ENCODE peak calls at places on chromosome 19, in seven cellular contexts. One of them, this sample, is unnamed.

GRCh38 chr19:17125728-17126677 is 50.4 kb downstream of the MYO9B start:
- DNase-seq in HT-29: no peak
- DNase-seq in BJ: no peak
- DNase-seq in NCI-H2081 treated with DMSO at 0.1 percent for 48 hours: no peak
- DNase-seq in AG08396: peak; percentile 43
- DNase-seq in T-helper 9 cell: peak; percentile 67
- DNase-seq in islet precursor cell: no peak
- DNase-seq in this sample: no peak

GRCh38 chr19:14350302-14350701 is 30.9 kb upstream of the ADGRE5 start:
- DNase-seq in T-helper 9 cell: no peak
- DNase-seq in AG08396: no peak
- DNase-seq in islet precursor cell: no peak
- DNase-seq in BJ: no peak
- DNase-seq in HT-29: no peak
- DNase-seq in NCI-H2081 treated with DMSO at 0.1 percent for 48 hours: no peak
- DNase-seq in this sample: no peak

GRCh38 chr19:42088471-42089190 is 12.7 kb downstream of the ZNF574 start:
- DNase-seq in HT-29: no peak
- DNase-seq in BJ: no peak
- DNase-seq in AG08396: peak; percentile 81
- DNase-seq in islet precursor cell: no peak
- DNase-seq in T-helper 9 cell: no peak
- DNase-seq in NCI-H2081 treated with DMSO at 0.1 percent for 48 hours: no peak
- DNase-seq in this sample: peak; percentile 61

GRCh38 chr19:31252476-31252875 is 96.8 kb downstream of the TSHZ3 start:
- DNase-seq in BJ: no peak
- DNase-seq in AG08396: no peak
- DNase-seq in T-helper 9 cell: no peak
- DNase-seq in HT-29: no peak
- DNase-seq in NCI-H2081 treated with DMSO at 0.1 percent for 48 hours: no peak
- DNase-seq in islet precursor cell: no peak
- DNase-seq in this sample: no peak

GRCh38 chr19:38726761-38727301 is 17.4 kb downstream of the CAPN12 start:
- DNase-seq in NCI-H2081 treated with DMSO at 0.1 percent for 48 hours: no peak
- DNase-seq in T-helper 9 cell: no peak
- DNase-seq in HT-29: no peak
- DNase-seq in BJ: no peak
- DNase-seq in islet precursor cell: no peak
- DNase-seq in AG08396: no peak
- DNase-seq in this sample: no peak

GRCh38 chr19:7657047-7657779 is 11.6 kb upstream of the RETN start:
- DNase-seq in BJ: no peak
- DNase-seq in HT-29: no peak
- DNase-seq in islet precursor cell: no peak
- DNase-seq in AG08396: no peak
- DNase-seq in T-helper 9 cell: no peak
- DNase-seq in NCI-H2081 treated with DMSO at 0.1 percent for 48 hours: no peak
- DNase-seq in this sample: no peak

GRCh38 chr19:10417598-10418280 is 2.6 kb upstream of the PDE4A start:
- DNase-seq in AG08396: no peak
- DNase-seq in T-helper 9 cell: no peak
- DNase-seq in NCI-H2081 treated with DMSO at 0.1 percent for 48 hours: no peak
- DNase-seq in islet precursor cell: peak; percentile 76
- DNase-seq in BJ: no peak
- DNase-seq in HT-29: no peak
- DNase-seq in this sample: no peak

GRCh38 chr19:49327878-49328544 is 3.0 kb upstream of the SLC6A16 start:
- DNase-seq in BJ: no peak
- DNase-seq in HT-29: peak; percentile 61
- DNase-seq in NCI-H2081 treated with DMSO at 0.1 percent for 48 hours: no peak
- DNase-seq in AG08396: peak; percentile 54
- DNase-seq in T-helper 9 cell: peak; percentile 20
- DNase-seq in islet precursor cell: peak; percentile 55
- DNase-seq in this sample: peak; percentile 9

GRCh38 chr19:14147797-14148605 is 11.6 kb upstream of the ASF1B start:
- DNase-seq in NCI-H2081 treated with DMSO at 0.1 percent for 48 hours: no peak
- DNase-seq in islet precursor cell: peak; percentile 83
- DNase-seq in T-helper 9 cell: peak; percentile 41
- DNase-seq in AG08396: peak; percentile 90
- DNase-seq in BJ: no peak
- DNase-seq in HT-29: peak; percentile 54
- DNase-seq in this sample: peak; percentile 35

GRCh38 chr19:5967994-5968430 is 9.9 kb downstream of the RANBP3 start:
- DNase-seq in T-helper 9 cell: peak; percentile 54
- DNase-seq in NCI-H2081 treated with DMSO at 0.1 percent for 48 hours: no peak
- DNase-seq in HT-29: peak; percentile 69
- DNase-seq in islet precursor cell: peak; percentile 78
- DNase-seq in AG08396: peak; percentile 82
- DNase-seq in BJ: no peak
- DNase-seq in this sample: peak; percentile 73

GRCh38 chr19:4108767-4109625 is 14.9 kb downstream of the MAP2K2 start:
- DNase-seq in AG08396: no peak
- DNase-seq in T-helper 9 cell: peak; percentile 58
- DNase-seq in BJ: no peak
- DNase-seq in HT-29: no peak
- DNase-seq in NCI-H2081 treated with DMSO at 0.1 percent for 48 hours: no peak
- DNase-seq in islet precursor cell: no peak
- DNase-seq in this sample: no peak

GRCh38 chr19:57010541-57010940 is 109.2 kb upstream of the USP29 start:
- DNase-seq in islet precursor cell: no peak
- DNase-seq in BJ: no peak
- DNase-seq in AG08396: no peak
- DNase-seq in HT-29: no peak
- DNase-seq in NCI-H2081 treated with DMSO at 0.1 percent for 48 hours: no peak
- DNase-seq in T-helper 9 cell: no peak
- DNase-seq in this sample: no peak

GRCh38 chr19:18053571-18054219 is 33.0 kb downstream of the IL12RB1 start:
- DNase-seq in islet precursor cell: no peak
- DNase-seq in HT-29: no peak
- DNase-seq in T-helper 9 cell: no peak
- DNase-seq in NCI-H2081 treated with DMSO at 0.1 percent for 48 hours: no peak
- DNase-seq in AG08396: peak; percentile 29
- DNase-seq in BJ: no peak
- DNase-seq in this sample: peak; percentile 4

GRCh38 chr19:29622191-29623070 is 16.3 kb downstream of the POP4 start:
- DNase-seq in HT-29: peak; percentile 22
- DNase-seq in AG08396: peak; percentile 60
- DNase-seq in T-helper 9 cell: no peak
- DNase-seq in islet precursor cell: peak; percentile 88
- DNase-seq in NCI-H2081 treated with DMSO at 0.1 percent for 48 hours: no peak
- DNase-seq in BJ: no peak
- DNase-seq in this sample: no peak

GRCh38 chr19:35311901-35312665 is 16.9 kb upstream of the CD22 start:
- DNase-seq in AG08396: no peak
- DNase-seq in NCI-H2081 treated with DMSO at 0.1 percent for 48 hours: no peak
- DNase-seq in T-helper 9 cell: no peak
- DNase-seq in islet precursor cell: no peak
- DNase-seq in BJ: no peak
- DNase-seq in HT-29: no peak
- DNase-seq in this sample: no peak

GRCh38 chr19:52148256-52148655 is 8.5 kb upstream of the ZNF616 start:
- DNase-seq in AG08396: no peak
- DNase-seq in T-helper 9 cell: no peak
- DNase-seq in BJ: no peak
- DNase-seq in HT-29: no peak
- DNase-seq in NCI-H2081 treated with DMSO at 0.1 percent for 48 hours: no peak
- DNase-seq in islet precursor cell: no peak
- DNase-seq in this sample: no peak

GRCh38 chr19:33686246-33686645 is 64.5 kb downstream of the CHST8 start:
- DNase-seq in T-helper 9 cell: no peak
- DNase-seq in AG08396: no peak
- DNase-seq in HT-29: peak; percentile 7
- DNase-seq in islet precursor cell: peak; percentile 37
- DNase-seq in BJ: no peak
- DNase-seq in NCI-H2081 treated with DMSO at 0.1 percent for 48 hours: no peak
- DNase-seq in this sample: no peak

GRCh38 chr19:19338082-19338481 is 17.5 kb downstream of the MAU2 start:
- DNase-seq in AG08396: peak; percentile 35
- DNase-seq in NCI-H2081 treated with DMSO at 0.1 percent for 48 hours: no peak
- DNase-seq in HT-29: no peak
- DNase-seq in islet precursor cell: no peak
- DNase-seq in T-helper 9 cell: no peak
- DNase-seq in BJ: no peak
- DNase-seq in this sample: no peak

GRCh38 chr19:10294368-10294697 is 4.6 kb downstream of the ICAM5 start:
- DNase-seq in AG08396: no peak
- DNase-seq in NCI-H2081 treated with DMSO at 0.1 percent for 48 hours: no peak
- DNase-seq in T-helper 9 cell: no peak
- DNase-seq in islet precursor cell: peak; percentile 80
- DNase-seq in HT-29: no peak
- DNase-seq in BJ: no peak
- DNase-seq in this sample: no peak

GRCh38 chr19:7500811-7501450 is 12.1 kb upstream of the PEX11G start:
- DNase-seq in T-helper 9 cell: no peak
- DNase-seq in BJ: no peak
- DNase-seq in islet precursor cell: peak; percentile 79
- DNase-seq in HT-29: peak; percentile 75
- DNase-seq in NCI-H2081 treated with DMSO at 0.1 percent for 48 hours: peak; percentile 27
- DNase-seq in AG08396: peak; percentile 63
- DNase-seq in this sample: no peak

GRCh38 chr19:19746286-19747213 is 13.6 kb upstream of the ZNF14 start:
- DNase-seq in HT-29: no peak
- DNase-seq in BJ: no peak
- DNase-seq in AG08396: no peak
- DNase-seq in T-helper 9 cell: no peak
- DNase-seq in islet precursor cell: peak; percentile 45
- DNase-seq in NCI-H2081 treated with DMSO at 0.1 percent for 48 hours: no peak
- DNase-seq in this sample: no peak

GRCh38 chr19:48090281-48090802 is 20.3 kb downstream of the PLA2G4C start:
- DNase-seq in T-helper 9 cell: no peak
- DNase-seq in islet precursor cell: no peak
- DNase-seq in AG08396: no peak
- DNase-seq in HT-29: peak; percentile 25
- DNase-seq in BJ: peak; percentile 56
- DNase-seq in NCI-H2081 treated with DMSO at 0.1 percent for 48 hours: no peak
- DNase-seq in this sample: no peak

GRCh38 chr19:6138066-6138465 is 2.6 kb downstream of the ACSBG2 start:
- DNase-seq in islet precursor cell: no peak
- DNase-seq in AG08396: no peak
- DNase-seq in NCI-H2081 treated with DMSO at 0.1 percent for 48 hours: no peak
- DNase-seq in T-helper 9 cell: no peak
- DNase-seq in BJ: no peak
- DNase-seq in HT-29: no peak
- DNase-seq in this sample: no peak